ENCODE peak calls at places on chromosomes 7 and 10, in ten cellular contexts. One of them, this sample, is unnamed.

GRCh38 chr10:84267503-84268126 is 22.8 kb downstream of the RGR start:
- DNase-seq in T-helper 1 cell: peak; percentile 27
- DNase-seq in anterior cingulate cortex: no peak
- DNase-seq in A549: peak; percentile 58
- DNase-seq in HFF-Myc: no peak
- DNase-seq in stimulated activated CD8-positive, alpha-beta memory T cell treated with anti-CD3 and anti-CD28 coated beads, Interleukin-4, amount 100 ng/mL, for 1 hour: no peak
- DNase-seq in left ventricle myocardium inferior: no peak
- DNase-seq in NCI-H524 treated with DMSO at 0.1 percent for 48 hours: no peak
- DNase-seq in adrenal gland: no peak
- DNase-seq in OCI-M1: peak; percentile 75
- DNase-seq in this sample: no peak

GRCh38 chr7:99975782-99976521 is at the start of gene AZGP1:
- DNase-seq in T-helper 1 cell: no peak
- DNase-seq in anterior cingulate cortex: no peak
- DNase-seq in A549: no peak
- DNase-seq in HFF-Myc: no peak
- DNase-seq in stimulated activated CD8-positive, alpha-beta memory T cell treated with anti-CD3 and anti-CD28 coated beads, Interleukin-4, amount 100 ng/mL, for 1 hour: no peak
- DNase-seq in left ventricle myocardium inferior: peak; percentile 56
- DNase-seq in NCI-H524 treated with DMSO at 0.1 percent for 48 hours: no peak
- DNase-seq in adrenal gland: no peak
- DNase-seq in OCI-M1: peak; percentile 31
- DNase-seq in this sample: no peak

GRCh38 chr10:118472415-118472814 is 123.0 kb downstream of the PRLHR start:
- DNase-seq in T-helper 1 cell: no peak
- DNase-seq in anterior cingulate cortex: no peak
- DNase-seq in A549: no peak
- DNase-seq in HFF-Myc: no peak
- DNase-seq in stimulated activated CD8-positive, alpha-beta memory T cell treated with anti-CD3 and anti-CD28 coated beads, Interleukin-4, amount 100 ng/mL, for 1 hour: no peak
- DNase-seq in left ventricle myocardium inferior: no peak
- DNase-seq in NCI-H524 treated with DMSO at 0.1 percent for 48 hours: no peak
- DNase-seq in adrenal gland: no peak
- DNase-seq in OCI-M1: no peak
- DNase-seq in this sample: no peak

GRCh38 chr7:154862153-154862791 is 140.7 kb downstream of the PAXIP1 start:
- DNase-seq in T-helper 1 cell: no peak
- DNase-seq in anterior cingulate cortex: no peak
- DNase-seq in A549: no peak
- DNase-seq in HFF-Myc: no peak
- DNase-seq in stimulated activated CD8-positive, alpha-beta memory T cell treated with anti-CD3 and anti-CD28 coated beads, Interleukin-4, amount 100 ng/mL, for 1 hour: no peak
- DNase-seq in left ventricle myocardium inferior: no peak
- DNase-seq in NCI-H524 treated with DMSO at 0.1 percent for 48 hours: no peak
- DNase-seq in adrenal gland: no peak
- DNase-seq in OCI-M1: no peak
- DNase-seq in this sample: no peak

GRCh38 chr10:93063217-93063976 is 2.8 kb downstream of the CYP26C1 start:
- DNase-seq in T-helper 1 cell: no peak
- DNase-seq in anterior cingulate cortex: no peak
- DNase-seq in A549: no peak
- DNase-seq in HFF-Myc: no peak
- DNase-seq in stimulated activated CD8-positive, alpha-beta memory T cell treated with anti-CD3 and anti-CD28 coated beads, Interleukin-4, amount 100 ng/mL, for 1 hour: no peak
- DNase-seq in left ventricle myocardium inferior: no peak
- DNase-seq in NCI-H524 treated with DMSO at 0.1 percent for 48 hours: no peak
- DNase-seq in adrenal gland: no peak
- DNase-seq in OCI-M1: no peak
- DNase-seq in this sample: no peak

GRCh38 chr10:49457686-49458085 is 61.8 kb upstream of the DRGX start:
- DNase-seq in T-helper 1 cell: no peak
- DNase-seq in anterior cingulate cortex: no peak
- DNase-seq in A549: no peak
- DNase-seq in HFF-Myc: peak; percentile 21
- DNase-seq in stimulated activated CD8-positive, alpha-beta memory T cell treated with anti-CD3 and anti-CD28 coated beads, Interleukin-4, amount 100 ng/mL, for 1 hour: no peak
- DNase-seq in left ventricle myocardium inferior: no peak
- DNase-seq in NCI-H524 treated with DMSO at 0.1 percent for 48 hours: no peak
- DNase-seq in adrenal gland: no peak
- DNase-seq in OCI-M1: no peak
- DNase-seq in this sample: no peak

GRCh38 chr10:10545771-10546170 is 471.9 kb upstream of the CELF2 start:
- DNase-seq in T-helper 1 cell: no peak
- DNase-seq in anterior cingulate cortex: no peak
- DNase-seq in A549: no peak
- DNase-seq in HFF-Myc: no peak
- DNase-seq in stimulated activated CD8-positive, alpha-beta memory T cell treated with anti-CD3 and anti-CD28 coated beads, Interleukin-4, amount 100 ng/mL, for 1 hour: no peak
- DNase-seq in left ventricle myocardium inferior: no peak
- DNase-seq in NCI-H524 treated with DMSO at 0.1 percent for 48 hours: no peak
- DNase-seq in adrenal gland: no peak
- DNase-seq in OCI-M1: no peak
- DNase-seq in this sample: no peak

GRCh38 chr10:71736570-71737355 is 17.2 kb upstream of the C10orf105 start:
- DNase-seq in T-helper 1 cell: no peak
- DNase-seq in anterior cingulate cortex: no peak
- DNase-seq in A549: no peak
- DNase-seq in HFF-Myc: no peak
- DNase-seq in stimulated activated CD8-positive, alpha-beta memory T cell treated with anti-CD3 and anti-CD28 coated beads, Interleukin-4, amount 100 ng/mL, for 1 hour: no peak
- DNase-seq in left ventricle myocardium inferior: no peak
- DNase-seq in NCI-H524 treated with DMSO at 0.1 percent for 48 hours: no peak
- DNase-seq in adrenal gland: no peak
- DNase-seq in OCI-M1: no peak
- DNase-seq in this sample: no peak

GRCh38 chr10:96998329-96998888 is 166.3 kb downstream of the LCOR start:
- DNase-seq in T-helper 1 cell: no peak
- DNase-seq in anterior cingulate cortex: no peak
- DNase-seq in A549: no peak
- DNase-seq in HFF-Myc: no peak
- DNase-seq in stimulated activated CD8-positive, alpha-beta memory T cell treated with anti-CD3 and anti-CD28 coated beads, Interleukin-4, amount 100 ng/mL, for 1 hour: no peak
- DNase-seq in left ventricle myocardium inferior: no peak
- DNase-seq in NCI-H524 treated with DMSO at 0.1 percent for 48 hours: no peak
- DNase-seq in adrenal gland: no peak
- DNase-seq in OCI-M1: no peak
- DNase-seq in this sample: no peak

GRCh38 chr10:111072232-111072631 is 4.6 kb upstream of the ADRA2A start:
- DNase-seq in T-helper 1 cell: no peak
- DNase-seq in anterior cingulate cortex: no peak
- DNase-seq in A549: no peak
- DNase-seq in HFF-Myc: no peak
- DNase-seq in stimulated activated CD8-positive, alpha-beta memory T cell treated with anti-CD3 and anti-CD28 coated beads, Interleukin-4, amount 100 ng/mL, for 1 hour: no peak
- DNase-seq in left ventricle myocardium inferior: no peak
- DNase-seq in NCI-H524 treated with DMSO at 0.1 percent for 48 hours: no peak
- DNase-seq in adrenal gland: no peak
- DNase-seq in OCI-M1: no peak
- DNase-seq in this sample: no peak

GRCh38 chr7:133315332-133316040 is 62.6 kb downstream of the EXOC4 start:
- DNase-seq in T-helper 1 cell: no peak
- DNase-seq in anterior cingulate cortex: no peak
- DNase-seq in A549: no peak
- DNase-seq in HFF-Myc: no peak
- DNase-seq in stimulated activated CD8-positive, alpha-beta memory T cell treated with anti-CD3 and anti-CD28 coated beads, Interleukin-4, amount 100 ng/mL, for 1 hour: no peak
- DNase-seq in left ventricle myocardium inferior: no peak
- DNase-seq in NCI-H524 treated with DMSO at 0.1 percent for 48 hours: no peak
- DNase-seq in adrenal gland: no peak
- DNase-seq in OCI-M1: no peak
- DNase-seq in this sample: no peak

GRCh38 chr7:151322893-151323292 is 18.7 kb upstream of the NUB1 start:
- DNase-seq in T-helper 1 cell: no peak
- DNase-seq in anterior cingulate cortex: no peak
- DNase-seq in A549: no peak
- DNase-seq in HFF-Myc: no peak
- DNase-seq in stimulated activated CD8-positive, alpha-beta memory T cell treated with anti-CD3 and anti-CD28 coated beads, Interleukin-4, amount 100 ng/mL, for 1 hour: no peak
- DNase-seq in left ventricle myocardium inferior: no peak
- DNase-seq in NCI-H524 treated with DMSO at 0.1 percent for 48 hours: no peak
- DNase-seq in adrenal gland: no peak
- DNase-seq in OCI-M1: no peak
- DNase-seq in this sample: no peak

GRCh38 chr10:30433286-30433778 is 652 bp upstream of the MAP3K8 start:
- DNase-seq in T-helper 1 cell: no peak
- DNase-seq in anterior cingulate cortex: no peak
- DNase-seq in A549: peak; percentile 90
- DNase-seq in HFF-Myc: no peak
- DNase-seq in stimulated activated CD8-positive, alpha-beta memory T cell treated with anti-CD3 and anti-CD28 coated beads, Interleukin-4, amount 100 ng/mL, for 1 hour: no peak
- DNase-seq in left ventricle myocardium inferior: peak; percentile 83
- DNase-seq in NCI-H524 treated with DMSO at 0.1 percent for 48 hours: no peak
- DNase-seq in adrenal gland: peak; percentile 73
- DNase-seq in OCI-M1: peak; percentile 82
- DNase-seq in this sample: no peak

GRCh38 chr10:98487692-98488091 is 41.0 kb upstream of the HPS1 start:
- DNase-seq in T-helper 1 cell: no peak
- DNase-seq in anterior cingulate cortex: no peak
- DNase-seq in A549: no peak
- DNase-seq in HFF-Myc: no peak
- DNase-seq in stimulated activated CD8-positive, alpha-beta memory T cell treated with anti-CD3 and anti-CD28 coated beads, Interleukin-4, amount 100 ng/mL, for 1 hour: no peak
- DNase-seq in left ventricle myocardium inferior: no peak
- DNase-seq in NCI-H524 treated with DMSO at 0.1 percent for 48 hours: no peak
- DNase-seq in adrenal gland: no peak
- DNase-seq in OCI-M1: no peak
- DNase-seq in this sample: no peak

GRCh38 chr7:87598234-87599009 is 2.3 kb downstream of the ABCB1 start:
- DNase-seq in T-helper 1 cell: no peak
- DNase-seq in anterior cingulate cortex: no peak
- DNase-seq in A549: no peak
- DNase-seq in HFF-Myc: no peak
- DNase-seq in stimulated activated CD8-positive, alpha-beta memory T cell treated with anti-CD3 and anti-CD28 coated beads, Interleukin-4, amount 100 ng/mL, for 1 hour: no peak
- DNase-seq in left ventricle myocardium inferior: no peak
- DNase-seq in NCI-H524 treated with DMSO at 0.1 percent for 48 hours: no peak
- DNase-seq in adrenal gland: no peak
- DNase-seq in OCI-M1: peak; percentile 72
- DNase-seq in this sample: no peak

GRCh38 chr10:42753507-42754154 is 29.0 kb upstream of the BMS1 start:
- DNase-seq in T-helper 1 cell: no peak
- DNase-seq in anterior cingulate cortex: no peak
- DNase-seq in A549: no peak
- DNase-seq in HFF-Myc: no peak
- DNase-seq in stimulated activated CD8-positive, alpha-beta memory T cell treated with anti-CD3 and anti-CD28 coated beads, Interleukin-4, amount 100 ng/mL, for 1 hour: no peak
- DNase-seq in left ventricle myocardium inferior: no peak
- DNase-seq in NCI-H524 treated with DMSO at 0.1 percent for 48 hours: no peak
- DNase-seq in adrenal gland: no peak
- DNase-seq in OCI-M1: no peak
- DNase-seq in this sample: no peak

GRCh38 chr7:24967696-24968095 is 12.3 kb downstream of the OSBPL3 start:
- DNase-seq in T-helper 1 cell: no peak
- DNase-seq in anterior cingulate cortex: no peak
- DNase-seq in A549: no peak
- DNase-seq in HFF-Myc: no peak
- DNase-seq in stimulated activated CD8-positive, alpha-beta memory T cell treated with anti-CD3 and anti-CD28 coated beads, Interleukin-4, amount 100 ng/mL, for 1 hour: no peak
- DNase-seq in left ventricle myocardium inferior: no peak
- DNase-seq in NCI-H524 treated with DMSO at 0.1 percent for 48 hours: no peak
- DNase-seq in adrenal gland: no peak
- DNase-seq in OCI-M1: no peak
- DNase-seq in this sample: no peak

GRCh38 chr7:42574693-42575084 is 337.2 kb downstream of the C7orf25 start:
- DNase-seq in T-helper 1 cell: no peak
- DNase-seq in anterior cingulate cortex: no peak
- DNase-seq in A549: no peak
- DNase-seq in HFF-Myc: no peak
- DNase-seq in stimulated activated CD8-positive, alpha-beta memory T cell treated with anti-CD3 and anti-CD28 coated beads, Interleukin-4, amount 100 ng/mL, for 1 hour: no peak
- DNase-seq in left ventricle myocardium inferior: no peak
- DNase-seq in NCI-H524 treated with DMSO at 0.1 percent for 48 hours: no peak
- DNase-seq in adrenal gland: no peak
- DNase-seq in OCI-M1: no peak
- DNase-seq in this sample: no peak

GRCh38 chr7:39741942-39742623 is 118.7 kb downstream of the RALA start:
- DNase-seq in T-helper 1 cell: peak; percentile 20
- DNase-seq in anterior cingulate cortex: no peak
- DNase-seq in A549: peak; percentile 75
- DNase-seq in HFF-Myc: no peak
- DNase-seq in stimulated activated CD8-positive, alpha-beta memory T cell treated with anti-CD3 and anti-CD28 coated beads, Interleukin-4, amount 100 ng/mL, for 1 hour: no peak
- DNase-seq in left ventricle myocardium inferior: peak; percentile 47
- DNase-seq in NCI-H524 treated with DMSO at 0.1 percent for 48 hours: no peak
- DNase-seq in adrenal gland: no peak
- DNase-seq in OCI-M1: peak; percentile 63
- DNase-seq in this sample: no peak

GRCh38 chr10:31929260-31929985 is 792 bp upstream of the ARHGAP12 start:
- DNase-seq in T-helper 1 cell: peak; percentile 12
- DNase-seq in anterior cingulate cortex: peak; percentile 58
- DNase-seq in A549: peak; percentile 64
- DNase-seq in HFF-Myc: no peak
- DNase-seq in stimulated activated CD8-positive, alpha-beta memory T cell treated with anti-CD3 and anti-CD28 coated beads, Interleukin-4, amount 100 ng/mL, for 1 hour: no peak
- DNase-seq in left ventricle myocardium inferior: peak; percentile 58
- DNase-seq in NCI-H524 treated with DMSO at 0.1 percent for 48 hours: no peak
- DNase-seq in adrenal gland: peak; percentile 61
- DNase-seq in OCI-M1: peak; percentile 69
- DNase-seq in this sample: no peak

GRCh38 chr7:5643280-5643679 is 138.2 kb downstream of the RNF216 start:
- DNase-seq in T-helper 1 cell: no peak
- DNase-seq in anterior cingulate cortex: no peak
- DNase-seq in A549: peak; percentile 13
- DNase-seq in HFF-Myc: no peak
- DNase-seq in stimulated activated CD8-positive, alpha-beta memory T cell treated with anti-CD3 and anti-CD28 coated beads, Interleukin-4, amount 100 ng/mL, for 1 hour: peak; percentile 13
- DNase-seq in left ventricle myocardium inferior: peak; percentile 47
- DNase-seq in NCI-H524 treated with DMSO at 0.1 percent for 48 hours: no peak
- DNase-seq in adrenal gland: peak; percentile 37
- DNase-seq in OCI-M1: no peak
- DNase-seq in this sample: no peak

GRCh38 chr7:79452032-79452494 is 1.4 kb downstream of the MAGI2 start:
- DNase-seq in T-helper 1 cell: no peak
- DNase-seq in anterior cingulate cortex: peak; percentile 64
- DNase-seq in A549: peak; percentile 82
- DNase-seq in HFF-Myc: peak; percentile 55
- DNase-seq in stimulated activated CD8-positive, alpha-beta memory T cell treated with anti-CD3 and anti-CD28 coated beads, Interleukin-4, amount 100 ng/mL, for 1 hour: no peak
- DNase-seq in left ventricle myocardium inferior: peak; percentile 83
- DNase-seq in NCI-H524 treated with DMSO at 0.1 percent for 48 hours: peak; percentile 9
- DNase-seq in adrenal gland: peak; percentile 92
- DNase-seq in OCI-M1: peak; percentile 95
- DNase-seq in this sample: no peak

GRCh38 chr10:43113201-43113893 is 24.9 kb upstream of the CSGALNACT2 start:
- DNase-seq in T-helper 1 cell: no peak
- DNase-seq in anterior cingulate cortex: no peak
- DNase-seq in A549: no peak
- DNase-seq in HFF-Myc: no peak
- DNase-seq in stimulated activated CD8-positive, alpha-beta memory T cell treated with anti-CD3 and anti-CD28 coated beads, Interleukin-4, amount 100 ng/mL, for 1 hour: no peak
- DNase-seq in left ventricle myocardium inferior: no peak
- DNase-seq in NCI-H524 treated with DMSO at 0.1 percent for 48 hours: no peak
- DNase-seq in adrenal gland: no peak
- DNase-seq in OCI-M1: no peak
- DNase-seq in this sample: no peak

GRCh38 chr10:73229567-73229966 is 17.5 kb downstream of the DNAJC9 start:
- DNase-seq in T-helper 1 cell: no peak
- DNase-seq in anterior cingulate cortex: no peak
- DNase-seq in A549: no peak
- DNase-seq in HFF-Myc: no peak
- DNase-seq in stimulated activated CD8-positive, alpha-beta memory T cell treated with anti-CD3 and anti-CD28 coated beads, Interleukin-4, amount 100 ng/mL, for 1 hour: no peak
- DNase-seq in left ventricle myocardium inferior: no peak
- DNase-seq in NCI-H524 treated with DMSO at 0.1 percent for 48 hours: no peak
- DNase-seq in adrenal gland: no peak
- DNase-seq in OCI-M1: no peak
- DNase-seq in this sample: no peak

GRCh38 chr10:98916751-98917150 is 318.9 kb downstream of the HPSE2 start:
- DNase-seq in T-helper 1 cell: no peak
- DNase-seq in anterior cingulate cortex: no peak
- DNase-seq in A549: no peak
- DNase-seq in HFF-Myc: peak; percentile 35
- DNase-seq in stimulated activated CD8-positive, alpha-beta memory T cell treated with anti-CD3 and anti-CD28 coated beads, Interleukin-4, amount 100 ng/mL, for 1 hour: no peak
- DNase-seq in left ventricle myocardium inferior: no peak
- DNase-seq in NCI-H524 treated with DMSO at 0.1 percent for 48 hours: no peak
- DNase-seq in adrenal gland: no peak
- DNase-seq in OCI-M1: peak; percentile 86
- DNase-seq in this sample: no peak

GRCh38 chr10:101580486-101581399 is 7.3 kb downstream of the POLL start:
- DNase-seq in T-helper 1 cell: no peak
- DNase-seq in anterior cingulate cortex: no peak
- DNase-seq in A549: no peak
- DNase-seq in HFF-Myc: no peak
- DNase-seq in stimulated activated CD8-positive, alpha-beta memory T cell treated with anti-CD3 and anti-CD28 coated beads, Interleukin-4, amount 100 ng/mL, for 1 hour: no peak
- DNase-seq in left ventricle myocardium inferior: no peak
- DNase-seq in NCI-H524 treated with DMSO at 0.1 percent for 48 hours: no peak
- DNase-seq in adrenal gland: no peak
- DNase-seq in OCI-M1: no peak
- DNase-seq in this sample: no peak

GRCh38 chr10:37535459-37536246 is 321.8 kb downstream of the ZNF248 start:
- DNase-seq in T-helper 1 cell: no peak
- DNase-seq in anterior cingulate cortex: no peak
- DNase-seq in A549: peak; percentile 47
- DNase-seq in HFF-Myc: no peak
- DNase-seq in stimulated activated CD8-positive, alpha-beta memory T cell treated with anti-CD3 and anti-CD28 coated beads, Interleukin-4, amount 100 ng/mL, for 1 hour: no peak
- DNase-seq in left ventricle myocardium inferior: no peak
- DNase-seq in NCI-H524 treated with DMSO at 0.1 percent for 48 hours: no peak
- DNase-seq in adrenal gland: no peak
- DNase-seq in OCI-M1: no peak
- DNase-seq in this sample: no peak

GRCh38 chr10:43878386-43878785 is 229.7 kb upstream of the ZNF32 start:
- DNase-seq in T-helper 1 cell: no peak
- DNase-seq in anterior cingulate cortex: no peak
- DNase-seq in A549: no peak
- DNase-seq in HFF-Myc: no peak
- DNase-seq in stimulated activated CD8-positive, alpha-beta memory T cell treated with anti-CD3 and anti-CD28 coated beads, Interleukin-4, amount 100 ng/mL, for 1 hour: no peak
- DNase-seq in left ventricle myocardium inferior: peak; percentile 66
- DNase-seq in NCI-H524 treated with DMSO at 0.1 percent for 48 hours: no peak
- DNase-seq in adrenal gland: no peak
- DNase-seq in OCI-M1: no peak
- DNase-seq in this sample: no peak

This sample was measured in glomerular endothelial cell.